ENCODE peak calls at places on chromosomes 16 and 17, in six cellular contexts. Q is stromal cell of bone marrow, S is mammary epithelial cell, Y is activated T-helper 1 cell treated with Interleukin-2 at 50 U/mL for 16 hours, R is endothelial cell of umbilical vein, I is GM23248. X is an unnamed sample.

GRCh38 chr17:73118876-73119485 is 26.5 kb upstream of the SLC39A11 start:
- DNase-seq in R (no peak), Q (no peak), S (no peak), Y (no peak), I (no peak), X (no peak)

GRCh38 chr17:81345211-81346089 is 49.8 kb upstream of the BAHCC1 start:
- DNase-seq in I (peak; percentile 98), Q (peak; percentile 75), R (peak; percentile 86), Y (no peak), S (peak; percentile 93), X (peak; percentile 96)

GRCh38 chr16:87826798-87827587 is 42.3 kb downstream of the SLC7A5 start:
- DNase-seq in Q (no peak), S (no peak), R (no peak), I (no peak), Y (no peak), X (no peak)

GRCh38 chr17:13337864-13338371 is 263.8 kb downstream of the HS3ST3A1 start:
- DNase-seq in Y (no peak), R (peak; percentile 18), Q (peak; percentile 53), S (peak; percentile 43), I (peak; percentile 84), X (peak; percentile 55)

GRCh38 chr17:12712415-12712814 is 46.7 kb downstream of the MYOCD start:
- DNase-seq in S (no peak), I (no peak), Q (peak; percentile 31), Y (no peak), R (no peak), X (no peak)

GRCh38 chr16:76577003-76577402 is 299.8 kb downstream of the CNTNAP4 start:
- DNase-seq in Q (no peak), S (no peak), R (no peak), Y (no peak), I (no peak), X (no peak)

GRCh38 chr16:75921281-75921680 is 195.0 kb upstream of the CPHXL start:
- DNase-seq in I (no peak), Y (no peak), R (no peak), S (no peak), Q (no peak), X (no peak)

GRCh38 chr17:78368348-78368747 is 8.5 kb upstream of the SOCS3 start:
- DNase-seq in R (no peak), I (no peak), Y (no peak), S (no peak), Q (no peak), X (no peak)

GRCh38 chr16:1331712-1332617 is 1.5 kb upstream of the BAIAP3 start:
- DNase-seq in R (peak; percentile 30), I (peak; percentile 63), Q (no peak), S (peak; percentile 43), Y (no peak), X (peak; percentile 43)

GRCh38 chr17:78839762-78840529 is 668 bp downstream of the USP36 start:
- DNase-seq in I (peak; percentile 83), R (peak; percentile 27), Q (no peak), S (peak; percentile 37), Y (peak; percentile 43), X (peak; percentile 73)

GRCh38 chr17:63930951-63931575 is 1.1 kb downstream of the CD79B start:
- DNase-seq in Q (no peak), R (no peak), Y (peak; percentile 52), S (no peak), I (no peak), X (no peak)

GRCh38 chr16:66422366-66422765 is 4.7 kb upstream of the BEAN1 start:
- DNase-seq in S (no peak), R (no peak), I (no peak), Q (no peak), Y (no peak), X (no peak)

GRCh38 chr17:34318474-34318873 is 761 bp upstream of the CCL8 start:
- DNase-seq in S (no peak), Y (no peak), I (no peak), R (no peak), Q (no peak), X (no peak)

GRCh38 chr16:87177627-87178026 is 139.6 kb downstream of the C16orf95 start:
- DNase-seq in Q (no peak), S (no peak), Y (no peak), I (no peak), R (no peak), X (no peak)

GRCh38 chr16:88924834-88925539 is 52.0 kb downstream of the CBFA2T3 start:
- DNase-seq in R (peak; percentile 67), I (peak; percentile 97), Q (peak; percentile 84), Y (no peak), S (peak; percentile 68), X (peak; percentile 90)

GRCh38 chr16:17729820-17730219 is 259.1 kb upstream of the XYLT1 start:
- DNase-seq in R (no peak), S (no peak), I (no peak), Q (no peak), Y (no peak), X (no peak)

GRCh38 chr16:23469814-23470213 is 16.8 kb upstream of the COG7 start:
- DNase-seq in S (peak; percentile 82), I (peak; percentile 70), Q (no peak), R (no peak), Y (no peak), X (peak; percentile 22)

GRCh38 chr17:66938656-66939055 is 25.9 kb upstream of the CACNG4 start:
- DNase-seq in S (no peak), I (no peak), Y (no peak), Q (no peak), R (no peak), X (no peak)

GRCh38 chr17:77883213-77883650 is 75.3 kb upstream of the TNRC6C start:
- DNase-seq in I (no peak), Q (no peak), R (no peak), S (no peak), Y (no peak), X (no peak)

GRCh38 chr16:3822366-3823045 is 58.0 kb downstream of the CREBBP start:
- DNase-seq in Y (no peak), I (peak; percentile 85), S (no peak), R (peak; percentile 30), Q (no peak), X (peak; percentile 55)

GRCh38 chr17:35164716-35165115 is 17.1 kb downstream of the UNC45B start:
- DNase-seq in Q (no peak), R (no peak), Y (no peak), S (no peak), I (no peak), X (no peak)

GRCh38 chr16:1713933-1714332 is 7.9 kb downstream of the MAPK8IP3 start:
- DNase-seq in I (no peak), Y (no peak), Q (no peak), R (no peak), S (no peak), X (no peak)

GRCh38 chr16:63473710-63474109 is 1437.5 kb upstream of the CDH8 start:
- DNase-seq in S (no peak), I (no peak), Q (no peak), Y (no peak), R (no peak), X (no peak)

GRCh38 chr17:13143001-13143400 is 125.2 kb upstream of the ELAC2 start:
- DNase-seq in R (no peak), Y (no peak), I (no peak), S (no peak), Q (no peak), X (no peak)

GRCh38 chr16:55418586-55418985 is 60.4 kb upstream of the MMP2 start:
- DNase-seq in Y (no peak), Q (no peak), I (peak; percentile 30), R (no peak), S (no peak), X (peak; percentile 44)

GRCh38 chr16:58466396-58466795 is 33.5 kb upstream of the NDRG4 start:
- DNase-seq in S (no peak), Q (no peak), R (no peak), I (no peak), Y (no peak), X (no peak)

GRCh38 chr17:75152971-75153853 is 1.1 kb downstream of the JPT1 start:
- DNase-seq in R (peak; percentile 49), Q (no peak), Y (no peak), I (peak; percentile 73), S (peak; percentile 57), X (peak; percentile 41)

GRCh38 chr17:7932949-7933348 is 943 bp downstream of the CNTROB start:
- DNase-seq in Y (no peak), S (peak; percentile 32), R (peak; percentile 52), Q (peak; percentile 44), I (peak; percentile 83), X (peak; percentile 71)

X was measured in GM03348.